ENCODE peak calls at places on chromosomes 6 and 20, in five cellular contexts. D, C, G, S and R are unnamed samples.

GRCh38 chr6:150072201-150072600 is 3.3 kb upstream of the ULBP3 start:
- DNase-seq in S (peak; percentile 75), C (peak; percentile 84), G (no peak), D (no peak), R (no peak)

GRCh38 chr20:1964659-1965405 is 29.0 kb downstream of the PDYN start:
- DNase-seq in G (no peak), C (no peak), S (no peak), D (no peak), R (no peak)

GRCh38 chr20:33796907-33797544 is 14.1 kb upstream of the CHMP4B start:
- DNase-seq in C (no peak), S (no peak), G (no peak), D (no peak), R (no peak)

GRCh38 chr6:19723533-19723932 is 113.6 kb upstream of the ID4 start:
- DNase-seq in C (no peak), S (no peak), D (peak; percentile 92), G (no peak), R (no peak)

GRCh38 chr6:25714765-25715164 is 39.8 kb upstream of the SLC17A4 start:
- DNase-seq in G (no peak), C (no peak), S (no peak), D (no peak), R (no peak)

GRCh38 chr20:36065427-36065998 is 89.0 kb upstream of the EPB41L1 start:
- DNase-seq in D (no peak), C (no peak), S (no peak), G (peak; percentile 19), R (no peak)

GRCh38 chr6:142783499-142783898 is 161.5 kb downstream of the HIVEP2 start:
- DNase-seq in S (no peak), G (no peak), D (no peak), C (no peak), R (no peak)

GRCh38 chr6:43770417-43771209 is 602 bp downstream of the VEGFA start:
- DNase-seq in S (peak; percentile 83), G (peak; percentile 28), D (no peak), C (peak; percentile 93), R (peak; percentile 44)

GRCh38 chr6:167294651-167295494 is 3.8 kb downstream of the UNC93A start:
- DNase-seq in C (no peak), D (no peak), G (no peak), S (no peak), R (no peak)

GRCh38 chr20:49567421-49568256 is at the start of gene PTGIS:
- DNase-seq in C (no peak), D (no peak), G (peak; percentile 49), S (peak; percentile 19), R (no peak)

GRCh38 chr6:159125977-159126376 is 43.2 kb upstream of the FNDC1 start:
- DNase-seq in G (no peak), D (no peak), C (peak; percentile 84), S (no peak), R (no peak)

GRCh38 chr20:46151936-46152335 is 33.8 kb downstream of the CD40 start:
- DNase-seq in C (no peak), S (no peak), G (no peak), D (no peak), R (no peak)

GRCh38 chr20:63315982-63316491 is 23.1 kb downstream of the COL20A1 start:
- DNase-seq in G (no peak), D (no peak), S (peak; percentile 37), C (peak; percentile 30), R (no peak)

DNA sequence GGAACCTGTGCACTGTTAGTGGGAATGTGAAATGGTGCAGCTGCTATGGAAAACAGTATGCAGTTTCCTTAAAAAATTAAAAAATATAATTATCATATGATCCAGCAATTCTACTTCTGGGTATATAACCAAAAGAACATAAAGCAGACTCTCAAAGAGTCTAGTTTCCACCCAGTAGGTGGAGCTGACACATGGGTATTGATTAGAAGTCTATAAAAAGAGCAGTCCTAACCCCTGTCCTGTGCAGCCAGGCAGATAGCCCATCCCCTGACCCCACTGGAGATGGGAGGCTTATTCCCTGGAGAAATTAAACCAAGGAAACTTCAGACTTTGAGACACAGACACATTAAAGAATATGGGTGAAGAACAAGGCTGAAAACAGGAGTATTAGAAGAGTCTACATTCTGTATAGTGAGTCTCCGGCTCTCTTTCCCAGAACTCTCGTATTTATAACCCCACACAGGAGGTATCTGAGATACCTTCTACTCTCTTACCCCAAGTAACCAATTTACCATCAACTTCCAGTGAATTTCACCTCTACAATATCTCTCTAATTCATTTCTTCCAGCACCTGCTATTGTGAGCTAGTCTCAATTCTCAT is 92.3 kb downstream of the SEL1L2 start:
- DNase-seq in G (no peak), C (no peak), D (no peak), S (no peak), R (no peak)
- TF ChIP-seq CTCF in G (peak; percentile 54), C (no peak), D (peak; percentile 29), S (no peak), R (no peak)

DNA sequence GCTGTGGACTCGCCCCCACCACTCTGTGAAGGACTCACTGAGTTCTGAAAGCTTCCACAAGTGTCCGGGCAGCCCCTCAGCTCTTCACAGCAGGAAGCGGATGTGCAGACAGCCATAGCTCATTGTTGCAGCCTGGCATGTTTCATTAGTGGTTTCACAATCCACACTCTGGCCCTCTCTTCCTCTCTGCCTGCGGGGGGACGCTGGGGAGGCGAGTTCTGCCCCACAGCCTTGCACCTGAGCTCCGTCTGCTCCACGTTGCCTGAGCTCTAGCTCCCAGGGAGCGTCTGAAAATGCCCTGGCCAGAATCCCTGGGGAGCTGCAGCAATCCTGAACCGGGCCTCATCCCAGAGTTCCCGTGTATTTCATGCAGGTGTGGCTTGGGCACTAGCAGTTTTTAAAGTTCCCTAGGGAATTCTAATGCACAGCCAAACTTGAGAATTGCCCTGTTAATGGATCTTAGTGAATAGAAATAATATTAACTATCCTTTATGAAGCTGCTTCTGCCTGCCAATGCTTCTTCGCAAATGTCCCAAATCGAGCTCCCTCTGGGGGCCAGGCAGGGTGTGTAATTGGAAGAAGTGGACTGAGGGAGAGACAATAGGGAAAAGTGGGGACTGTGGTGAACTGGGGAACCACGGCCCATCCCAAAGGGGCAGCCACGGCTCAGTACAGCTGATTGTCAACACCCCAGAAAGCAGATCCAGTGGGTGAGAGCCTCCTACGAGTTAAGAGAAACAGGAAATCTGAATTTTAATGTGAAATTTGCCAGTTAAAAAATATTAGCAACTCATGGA is 51.5 kb downstream of the CTCFL start:
- DNase-seq in D (no peak), C (no peak), S (peak; percentile 76), G (no peak), R (peak; percentile 24)
- TF ChIP-seq CTCF in D (no peak), C (peak; percentile 7), S (peak; percentile 39), G (no peak), R (no peak)

GRCh38 chr20:20594171-20594530 is 118.3 kb downstream of the RALGAPA2 start:
- DNase-seq in G (no peak), D (no peak), C (no peak), S (no peak), R (no peak)
- TF ChIP-seq CTCF in G (peak; percentile 28), D (no peak), C (no peak), S (peak; percentile 39), R (no peak)

GRCh38 chr20:47704746-47705496 is 80.4 kb downstream of the SULF2 start:
- DNase-seq in G (no peak), C (peak; percentile 61), S (no peak), D (no peak), R (no peak)
- TF ChIP-seq CTCF in G (no peak), C (no peak), S (no peak), D (no peak), R (no peak)

DNA sequence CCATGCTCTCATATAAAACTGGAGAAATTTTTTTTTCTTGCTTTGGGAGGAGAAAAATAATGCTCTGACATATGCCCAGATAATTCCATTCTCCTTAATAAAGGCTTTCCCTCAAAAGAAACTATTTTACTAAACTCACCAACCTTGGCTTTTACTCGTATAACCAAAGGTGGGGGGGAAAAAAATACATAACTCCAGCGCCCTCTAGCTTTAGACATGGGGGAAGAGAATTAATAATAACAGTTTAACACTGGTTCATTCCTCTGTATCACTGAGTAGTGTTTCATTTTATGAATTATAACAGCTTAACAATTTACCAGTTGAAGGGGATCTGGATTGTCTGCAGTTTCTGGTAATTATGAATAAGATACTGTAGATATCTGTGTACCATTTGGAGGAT is 1226.1 kb downstream of the GRIK2 start:
- DNase-seq in G (no peak), C (no peak), S (no peak), D (no peak), R (no peak)
- TF ChIP-seq CTCF in G (peak; percentile 69), C (peak; percentile 28), S (no peak), D (peak; percentile 54), R (no peak)